ENCODE peak calls at places on chromosome 5, in ten cellular contexts. U, B, L, K, R, M, P, J, T and V are unnamed samples.

GRCh38 chr5:139181835-139182452 is 16.2 kb downstream of the SIL1 start:
- DNase-seq in M (no peak), P (no peak), T (peak), J (peak), R (no peak), K (no peak), L (no peak), U (no peak), B (no peak), V (no peak)

GRCh38 chr5:58582004-58582403 is 871 bp upstream of the RAB3C start:
- DNase-seq in M (no peak), K (no peak), T (peak), L (peak), R (no peak), B (no peak), J (no peak), P (peak), U (no peak), V (peak)

GRCh38 chr5:98128846-98129245 is 644.6 kb upstream of the RGMB start:
- DNase-seq in P (no peak), M (no peak), K (no peak), U (no peak), J (no peak), B (no peak), T (no peak), R (no peak), L (no peak), V (no peak)

GRCh38 chr5:67648201-67648671 is 451.6 kb upstream of the CD180 start:
- DNase-seq in L (peak), M (no peak), K (peak), B (no peak), T (no peak), P (no peak), J (peak), U (no peak), R (peak), V (no peak)

GRCh38 chr5:97245371-97245770 is 62.3 kb upstream of the RIOK2 start:
- DNase-seq in P (no peak), U (no peak), K (no peak), J (no peak), M (no peak), L (no peak), R (no peak), T (no peak), B (no peak), V (no peak)

GRCh38 chr5:1997640-1998347 is 115.1 kb upstream of the IRX4 start:
- DNase-seq in L (no peak), R (no peak), K (no peak), B (no peak), J (no peak), T (peak), M (no peak), U (no peak), P (no peak), V (no peak)

GRCh38 chr5:102807878-102808502 is 52.9 kb downstream of the PAM start:
- DNase-seq in U (no peak), T (no peak), B (no peak), L (peak), K (peak), J (peak), M (no peak), P (peak), R (peak), V (no peak)

GRCh38 chr5:88669314-88669713 is 213.7 kb downstream of the MEF2C start:
- DNase-seq in B (no peak), T (no peak), P (no peak), R (no peak), J (no peak), K (no peak), L (no peak), M (no peak), U (no peak), V (no peak)

GRCh38 chr5:167906209-167906853 is 385.1 kb upstream of the WWC1 start:
- DNase-seq in K (no peak), J (no peak), B (no peak), R (no peak), M (no peak), P (no peak), L (no peak), T (no peak), U (no peak), V (no peak)

GRCh38 chr5:74205745-74206570 is 434.6 kb downstream of the ENC1 start:
- DNase-seq in J (no peak), T (no peak), R (no peak), P (no peak), L (peak), U (no peak), B (no peak), M (no peak), K (no peak), V (no peak)

GRCh38 chr5:64864171-64864570 is 95.4 kb downstream of the CWC27 start:
- DNase-seq in R (no peak), T (no peak), M (no peak), K (no peak), P (no peak), L (no peak), B (no peak), J (no peak), U (no peak), V (no peak)

GRCh38 chr5:98064118-98064517 is 709.3 kb upstream of the RGMB start:
- DNase-seq in L (no peak), K (no peak), T (no peak), P (no peak), R (no peak), U (no peak), B (no peak), J (no peak), M (no peak), V (no peak)

GRCh38 chr5:110757118-110757729 is 18.4 kb downstream of the SLC25A46 start:
- DNase-seq in T (peak), M (no peak), U (no peak), P (peak), B (no peak), J (peak), R (no peak), K (peak), L (peak), V (peak)

GRCh38 chr5:97097348-97098220 is 44.8 kb downstream of the LIX1 start:
- DNase-seq in K (no peak), U (no peak), T (peak), L (no peak), B (no peak), R (no peak), J (no peak), M (no peak), P (no peak), V (no peak)

GRCh38 chr5:154721476-154722058 is 33.6 kb upstream of the LARP1 start:
- DNase-seq in T (no peak), B (no peak), J (no peak), K (no peak), P (no peak), R (no peak), U (no peak), M (no peak), L (no peak), V (no peak)

GRCh38 chr5:113574417-113574816 is 60.9 kb downstream of the YTHDC2 start:
- DNase-seq in T (peak), M (no peak), L (no peak), U (no peak), K (no peak), J (peak), P (no peak), B (no peak), R (peak), V (peak)

GRCh38 chr5:138974227-138975063 is 99.3 kb upstream of the LRRTM2 start:
- DNase-seq in L (peak), K (peak), U (no peak), P (no peak), R (no peak), J (no peak), T (no peak), B (no peak), M (no peak), V (no peak)

GRCh38 chr5:109929371-109929770 is 239.6 kb downstream of the MAN2A1 start:
- DNase-seq in P (no peak), T (no peak), M (no peak), J (no peak), B (no peak), K (no peak), L (no peak), U (no peak), R (no peak), V (no peak)

GRCh38 chr5:58024151-58024550 is 435.7 kb downstream of the PLK2 start:
- DNase-seq in L (no peak), B (no peak), M (no peak), R (no peak), K (peak), J (no peak), U (no peak), T (no peak), P (no peak), V (no peak)

GRCh38 chr5:140570058-140570457 is 5.4 kb downstream of the SLC35A4 start:
- DNase-seq in U (no peak), J (no peak), B (no peak), K (no peak), T (no peak), M (no peak), L (no peak), R (no peak), P (no peak), V (no peak)